ENCODE peak calls at places on chromosomes 4 and X, in seven cellular contexts. One of them, this sample, is unnamed.

GRCh38 chr4:89134775-89135319 is 23.5 kb downstream of the TIGD2 start:
- DNase-seq in SK-N-SH: no peak
- DNase-seq in HepG2: no peak
- DNase-seq in GM12878: no peak
- DNase-seq in K562: no peak
- DNase-seq in HCT116: no peak
- DNase-seq in H1: no peak
- DNase-seq in this sample: no peak

GRCh38 chr4:142274137-142274536 is 572.0 kb downstream of the INPP4B start:
- DNase-seq in SK-N-SH: no peak
- DNase-seq in HepG2: no peak
- DNase-seq in GM12878: no peak
- DNase-seq in K562: no peak
- DNase-seq in HCT116: no peak
- DNase-seq in H1: no peak
- DNase-seq in this sample: no peak

GRCh38 chr4:184450045-184450444 is 24.3 kb downstream of the IRF2 start:
- DNase-seq in SK-N-SH: no peak
- DNase-seq in HepG2: no peak
- DNase-seq in GM12878: no peak
- DNase-seq in K562: no peak
- DNase-seq in HCT116: no peak
- DNase-seq in H1: no peak
- DNase-seq in this sample: no peak

GRCh38 chr4:13529130-13529919 is 15.0 kb downstream of the NKX3-2 start:
- DNase-seq in SK-N-SH: peak; percentile 30
- DNase-seq in HepG2: no peak
- DNase-seq in GM12878: no peak
- DNase-seq in K562: no peak
- DNase-seq in HCT116: no peak
- DNase-seq in H1: peak; percentile 53
- DNase-seq in this sample: no peak

GRCh38 chrX:69019073-69019890 is 146.0 kb downstream of the PJA1 start:
- DNase-seq in SK-N-SH: no peak
- DNase-seq in HepG2: no peak
- DNase-seq in GM12878: no peak
- DNase-seq in K562: no peak
- DNase-seq in HCT116: no peak
- DNase-seq in H1: no peak
- DNase-seq in this sample: no peak

GRCh38 chrX:30489323-30489722 is 88.2 kb downstream of the TASL start:
- DNase-seq in SK-N-SH: no peak
- DNase-seq in HepG2: peak; percentile 21
- DNase-seq in GM12878: no peak
- DNase-seq in K562: no peak
- DNase-seq in HCT116: peak; percentile 8
- DNase-seq in H1: no peak
- DNase-seq in this sample: no peak

GRCh38 chr4:40916880-40917279 is 167.1 kb downstream of the NSUN7 start:
- DNase-seq in SK-N-SH: no peak
- DNase-seq in HepG2: peak; percentile 27
- DNase-seq in GM12878: no peak
- DNase-seq in K562: peak; percentile 55
- DNase-seq in HCT116: peak; percentile 37
- DNase-seq in H1: peak; percentile 77
- DNase-seq in this sample: no peak

GRCh38 chrX:1242901-1243402 is 25.7 kb upstream of the CSF2RA start:
- DNase-seq in SK-N-SH: no peak
- DNase-seq in HepG2: no peak
- DNase-seq in GM12878: peak; percentile 51
- DNase-seq in K562: no peak
- DNase-seq in HCT116: no peak
- DNase-seq in H1: no peak
- DNase-seq in this sample: no peak

GRCh38 chr4:74181225-74181624 is 23.3 kb downstream of the MTHFD2L start:
- DNase-seq in SK-N-SH: no peak
- DNase-seq in HepG2: no peak
- DNase-seq in GM12878: no peak
- DNase-seq in K562: no peak
- DNase-seq in HCT116: no peak
- DNase-seq in H1: no peak
- DNase-seq in this sample: no peak

GRCh38 chr4:136687118-136687517 is 845.2 kb downstream of the PCDH18 start:
- DNase-seq in SK-N-SH: no peak
- DNase-seq in HepG2: peak; percentile 2
- DNase-seq in GM12878: no peak
- DNase-seq in K562: no peak
- DNase-seq in HCT116: no peak
- DNase-seq in H1: peak; percentile 49
- DNase-seq in this sample: no peak

GRCh38 chrX:145817299-145817665 is 347 bp upstream of the SLITRK2 start:
- DNase-seq in SK-N-SH: no peak
- DNase-seq in HepG2: no peak
- DNase-seq in GM12878: no peak
- DNase-seq in K562: no peak
- DNase-seq in HCT116: no peak
- DNase-seq in H1: no peak
- DNase-seq in this sample: no peak

GRCh38 chr4:68038272-68038671 is 75.0 kb upstream of the TMPRSS11A start:
- DNase-seq in SK-N-SH: no peak
- DNase-seq in HepG2: no peak
- DNase-seq in GM12878: no peak
- DNase-seq in K562: no peak
- DNase-seq in HCT116: no peak
- DNase-seq in H1: no peak
- DNase-seq in this sample: no peak

GRCh38 chr4:40256329-40256728 is 59.5 kb downstream of the RHOH start:
- DNase-seq in SK-N-SH: no peak
- DNase-seq in HepG2: no peak
- DNase-seq in GM12878: no peak
- DNase-seq in K562: no peak
- DNase-seq in HCT116: no peak
- DNase-seq in H1: no peak
- DNase-seq in this sample: no peak

GRCh38 chr4:8587469-8588195 is 4.9 kb upstream of the CPZ start:
- DNase-seq in SK-N-SH: peak; percentile 32
- DNase-seq in HepG2: no peak
- DNase-seq in GM12878: no peak
- DNase-seq in K562: no peak
- DNase-seq in HCT116: no peak
- DNase-seq in H1: no peak
- DNase-seq in this sample: no peak

GRCh38 chr4:184100297-184100885 is 117.3 kb downstream of the ENPP6 start:
- DNase-seq in SK-N-SH: peak; percentile 93
- DNase-seq in HepG2: no peak
- DNase-seq in GM12878: no peak
- DNase-seq in K562: peak; percentile 71
- DNase-seq in HCT116: peak; percentile 10
- DNase-seq in H1: peak; percentile 94
- DNase-seq in this sample: no peak

GRCh38 chrX:11667286-11667685 is 1.6 kb upstream of the ARHGAP6 start:
- DNase-seq in SK-N-SH: no peak
- DNase-seq in HepG2: no peak
- DNase-seq in GM12878: peak; percentile 23
- DNase-seq in K562: no peak
- DNase-seq in HCT116: no peak
- DNase-seq in H1: no peak
- DNase-seq in this sample: no peak

GRCh38 chrX:11666180-11666579 is 460 bp upstream of the ARHGAP6 start:
- DNase-seq in SK-N-SH: peak; percentile 42
- DNase-seq in HepG2: no peak
- DNase-seq in GM12878: no peak
- DNase-seq in K562: no peak
- DNase-seq in HCT116: no peak
- DNase-seq in H1: peak; percentile 47
- DNase-seq in this sample: no peak

GRCh38 chrX:11664211-11664888 is 1.4 kb downstream of the ARHGAP6 start:
- DNase-seq in SK-N-SH: peak; percentile 25
- DNase-seq in HepG2: no peak
- DNase-seq in GM12878: no peak
- DNase-seq in K562: no peak
- DNase-seq in HCT116: no peak
- DNase-seq in H1: peak; percentile 42
- DNase-seq in this sample: no peak

GRCh38 chrX:11663875-11664210 is 1.9 kb downstream of the ARHGAP6 start:
- DNase-seq in SK-N-SH: no peak
- DNase-seq in HepG2: no peak
- DNase-seq in GM12878: no peak
- DNase-seq in K562: no peak
- DNase-seq in HCT116: no peak
- DNase-seq in H1: no peak
- DNase-seq in this sample: no peak

GRCh38 chrX:11665144-11666040 is at the start of gene ARHGAP6:
- DNase-seq in SK-N-SH: peak; percentile 41
- DNase-seq in HepG2: no peak
- DNase-seq in GM12878: no peak
- DNase-seq in K562: no peak
- DNase-seq in HCT116: no peak
- DNase-seq in H1: peak; percentile 55
- DNase-seq in this sample: no peak
- TF ChIP-seq SIN3A in SK-N-SH: no peak
- TF ChIP-seq SIN3A in HepG2: no peak
- TF ChIP-seq SIN3A in GM12878: no peak
- TF ChIP-seq SIN3A in K562: no peak
- TF ChIP-seq SIN3A in HCT116: no peak
- TF ChIP-seq SIN3A in H1: no peak
- TF ChIP-seq SIN3A in this sample: no peak

GRCh38 chr4:23333556-23333945 is 556.3 kb downstream of the PPARGC1A start:
- DNase-seq in SK-N-SH: no peak
- DNase-seq in HepG2: no peak
- DNase-seq in GM12878: no peak
- DNase-seq in K562: no peak
- DNase-seq in HCT116: no peak
- DNase-seq in H1: no peak
- DNase-seq in this sample: no peak
- TF ChIP-seq SIN3A in SK-N-SH: no peak
- TF ChIP-seq SIN3A in HepG2: no peak
- TF ChIP-seq SIN3A in GM12878: no peak
- TF ChIP-seq SIN3A in K562: no peak
- TF ChIP-seq SIN3A in HCT116: no peak
- TF ChIP-seq SIN3A in H1: no peak
- TF ChIP-seq SIN3A in this sample: no peak

GRCh38 chr4:120733968-120734367 is 188.6 kb downstream of the PRDM5 start:
- DNase-seq in SK-N-SH: no peak
- DNase-seq in HepG2: no peak
- DNase-seq in GM12878: no peak
- DNase-seq in K562: no peak
- DNase-seq in HCT116: no peak
- DNase-seq in H1: no peak
- DNase-seq in this sample: no peak

GRCh38 chr4:120731561-120731960 is 191.0 kb downstream of the PRDM5 start:
- DNase-seq in SK-N-SH: no peak
- DNase-seq in HepG2: no peak
- DNase-seq in GM12878: no peak
- DNase-seq in K562: no peak
- DNase-seq in HCT116: no peak
- DNase-seq in H1: no peak
- DNase-seq in this sample: no peak

GRCh38 chr4:120725639-120726585 is 196.6 kb downstream of the PRDM5 start:
- DNase-seq in SK-N-SH: peak; percentile 46
- DNase-seq in HepG2: no peak
- DNase-seq in GM12878: no peak
- DNase-seq in K562: no peak
- DNase-seq in HCT116: no peak
- DNase-seq in H1: no peak
- DNase-seq in this sample: no peak

GRCh38 chr4:120733054-120733453 is 189.5 kb downstream of the PRDM5 start:
- DNase-seq in SK-N-SH: no peak
- DNase-seq in HepG2: no peak
- DNase-seq in GM12878: no peak
- DNase-seq in K562: no peak
- DNase-seq in HCT116: no peak
- DNase-seq in H1: no peak
- DNase-seq in this sample: no peak

GRCh38 chr4:120730777-120731320 is 191.7 kb downstream of the PRDM5 start:
- DNase-seq in SK-N-SH: no peak
- DNase-seq in HepG2: no peak
- DNase-seq in GM12878: no peak
- DNase-seq in K562: no peak
- DNase-seq in HCT116: no peak
- DNase-seq in H1: no peak
- DNase-seq in this sample: no peak
- TF ChIP-seq SIN3A in SK-N-SH: no peak
- TF ChIP-seq SIN3A in HepG2: no peak
- TF ChIP-seq SIN3A in GM12878: no peak
- TF ChIP-seq SIN3A in K562: no peak
- TF ChIP-seq SIN3A in HCT116: no peak
- TF ChIP-seq SIN3A in H1: no peak
- TF ChIP-seq SIN3A in this sample: no peak

GRCh38 chrX:103727115-103727514 is 16.4 kb downstream of the TMEM31 start:
- DNase-seq in SK-N-SH: no peak
- DNase-seq in HepG2: no peak
- DNase-seq in GM12878: no peak
- DNase-seq in K562: no peak
- DNase-seq in HCT116: no peak
- DNase-seq in H1: no peak
- DNase-seq in this sample: no peak

GRCh38 chrX:103716967-103717366 is 6.3 kb downstream of the TMEM31 start:
- DNase-seq in SK-N-SH: no peak
- DNase-seq in HepG2: no peak
- DNase-seq in GM12878: no peak
- DNase-seq in K562: no peak
- DNase-seq in HCT116: no peak
- DNase-seq in H1: no peak
- DNase-seq in this sample: no peak

GRCh38 chrX:103718120-103718519 is 7.4 kb downstream of the TMEM31 start:
- DNase-seq in SK-N-SH: no peak
- DNase-seq in HepG2: no peak
- DNase-seq in GM12878: no peak
- DNase-seq in K562: no peak
- DNase-seq in HCT116: no peak
- DNase-seq in H1: no peak
- DNase-seq in this sample: no peak

GRCh38 chrX:103726477-103726876 is 15.8 kb downstream of the TMEM31 start:
- DNase-seq in SK-N-SH: no peak
- DNase-seq in HepG2: no peak
- DNase-seq in GM12878: no peak
- DNase-seq in K562: no peak
- DNase-seq in HCT116: no peak
- DNase-seq in H1: no peak
- DNase-seq in this sample: no peak

GRCh38 chrX:103722505-103722904 is 11.8 kb downstream of the TMEM31 start:
- DNase-seq in SK-N-SH: no peak
- DNase-seq in HepG2: no peak
- DNase-seq in GM12878: no peak
- DNase-seq in K562: no peak
- DNase-seq in HCT116: no peak
- DNase-seq in H1: no peak
- DNase-seq in this sample: no peak
- TF ChIP-seq SIN3A in SK-N-SH: no peak
- TF ChIP-seq SIN3A in HepG2: no peak
- TF ChIP-seq SIN3A in GM12878: no peak
- TF ChIP-seq SIN3A in K562: no peak
- TF ChIP-seq SIN3A in HCT116: no peak
- TF ChIP-seq SIN3A in H1: no peak
- TF ChIP-seq SIN3A in this sample: no peak